ENCODE peak calls at places on chromosomes 5 and 9, in seven cellular contexts. W is Calu3; N is NCI-H2081; Y is stimulated activated CD4-positive, alpha-beta T cell treated with anti-CD3 and anti-CD28 coated beads, Interleukin-1b, Interleukin-23, amount 100 ng/mL, for 4 hours; S is psoas muscle; O is cortex of kidney; Q is NCI-H1105. E is an unnamed sample.

GRCh38 chr5:16673241-16673998 is 56.6 kb upstream of the RETREG1 start:
- DNase-seq in Q (peak; percentile 45), N (peak; percentile 49), O (no peak), Y (no peak), W (no peak), S (no peak), E (no peak)

GRCh38 chr9:135928731-135929655 is 21.6 kb upstream of the CAMSAP1 start:
- DNase-seq in N (no peak), Q (no peak), O (no peak), S (no peak), W (no peak), Y (no peak), E (no peak)

GRCh38 chr9:36189978-36190377 is 743 bp upstream of the CLTA start:
- DNase-seq in S (no peak), O (no peak), Y (no peak), Q (no peak), N (no peak), W (no peak), E (no peak)

GRCh38 chr9:135084881-135085760 is 2.3 kb upstream of the OLFM1 start:
- DNase-seq in Y (no peak), N (no peak), Q (no peak), O (no peak), S (no peak), W (no peak), E (no peak)

GRCh38 chr5:107157811-107158210 is 512.9 kb downstream of the EFNA5 start:
- DNase-seq in N (no peak), S (no peak), W (no peak), Y (no peak), Q (no peak), O (no peak), E (no peak)

GRCh38 chr9:5543875-5544702 is 33.8 kb downstream of the PDCD1LG2 start:
- DNase-seq in W (no peak), Y (no peak), O (no peak), Q (no peak), S (no peak), N (no peak), E (no peak)

GRCh38 chr5:63240063-63240755 is 661.6 kb downstream of the LRRC70 start:
- DNase-seq in Y (no peak), Q (no peak), N (no peak), W (no peak), O (no peak), S (no peak), E (no peak)

GRCh38 chr5:157855404-157855994 is 3.4 kb downstream of the CLINT1 start:
- DNase-seq in O (no peak), W (peak; percentile 63), Q (no peak), S (no peak), Y (no peak), N (peak; percentile 45), E (no peak)

GRCh38 chr5:65157906-65158603 is 323.7 kb downstream of the ADAMTS6 start:
- DNase-seq in O (no peak), Y (no peak), Q (no peak), N (no peak), S (no peak), W (peak; percentile 22), E (no peak)

GRCh38 chr9:108473209-108474112 is 382.3 kb downstream of the ACTL7B start:
- DNase-seq in W (no peak), O (no peak), S (peak; percentile 77), N (peak; percentile 20), Y (no peak), Q (peak; percentile 57), E (no peak)

GRCh38 chr5:9361835-9362234 is 184.0 kb downstream of the SEMA5A start:
- DNase-seq in N (peak; percentile 69), O (no peak), Q (peak; percentile 8), W (no peak), Y (peak; percentile 8), S (no peak), E (peak; percentile 87)

GRCh38 chr5:69450116-69450515 is 35.2 kb downstream of the MARVELD2 start:
- DNase-seq in Q (no peak), N (no peak), W (no peak), S (no peak), Y (no peak), O (no peak), E (no peak)

GRCh38 chr5:95446009-95446408 is 54.8 kb downstream of the FAM81B start:
- DNase-seq in S (no peak), W (peak; percentile 7), Q (no peak), O (no peak), Y (no peak), N (no peak), E (no peak)

GRCh38 chr9:107268560-107268959 is 14.5 kb upstream of the RAD23B start:
- DNase-seq in S (no peak), Y (no peak), W (no peak), O (no peak), N (no peak), Q (no peak), E (no peak)

GRCh38 chr9:95819636-95820035 is 55.9 kb upstream of the ERCC6L2 start:
- DNase-seq in Y (no peak), S (no peak), Q (no peak), W (no peak), N (no peak), O (no peak), E (no peak)

GRCh38 chr5:33148076-33148501 is 292.7 kb upstream of the TARS1 start:
- DNase-seq in Y (no peak), N (no peak), Q (no peak), S (peak; percentile 66), O (no peak), W (no peak), E (no peak)

GRCh38 chr5:83227611-83228010 is 150.3 kb downstream of the XRCC4 start:
- DNase-seq in W (no peak), Y (no peak), S (no peak), O (no peak), N (no peak), Q (no peak), E (no peak)

GRCh38 chr5:50710838-50711237 is 44.4 kb downstream of the PARP8 start:
- DNase-seq in S (no peak), O (no peak), Y (no peak), Q (no peak), W (no peak), N (no peak), E (no peak)

GRCh38 chr9:13113201-13113600 is 166.3 kb downstream of the MPDZ start:
- DNase-seq in W (no peak), Q (no peak), Y (no peak), S (no peak), O (no peak), N (no peak), E (no peak)

GRCh38 chr5:171386006-171386671 is 1.5 kb upstream of the NPM1 start:
- DNase-seq in S (no peak), Y (no peak), N (no peak), Q (no peak), W (no peak), O (no peak), E (no peak)

GRCh38 chr5:67483453-67484030 is 286.9 kb upstream of the CD180 start:
- DNase-seq in W (no peak), O (no peak), N (no peak), Q (no peak), S (no peak), Y (no peak), E (no peak)

GRCh38 chr5:88785396-88786216 is 97.4 kb downstream of the MEF2C start:
- DNase-seq in N (no peak), O (no peak), W (peak; percentile 60), Y (no peak), S (no peak), Q (peak; percentile 56), E (no peak)

GRCh38 chr5:2626572-2626971 is 124.9 kb downstream of the IRX2 start:
- DNase-seq in S (no peak), Y (no peak), N (no peak), W (no peak), O (no peak), Q (no peak), E (no peak)

GRCh38 chr5:32225445-32225844 is 51.3 kb upstream of the GOLPH3 start:
- DNase-seq in N (no peak), O (no peak), Q (no peak), Y (no peak), S (no peak), W (peak; percentile 37), E (no peak)

GRCh38 chr9:126663661-126664072 is 49.9 kb downstream of the LMX1B start:
- DNase-seq in S (no peak), N (no peak), O (no peak), W (no peak), Q (peak; percentile 27), Y (no peak), E (no peak)

GRCh38 chr9:129262261-129262660 is 84.2 kb upstream of the IER5L start:
- DNase-seq in S (peak; percentile 8), N (no peak), O (no peak), Y (no peak), W (no peak), Q (no peak), E (no peak)

GRCh38 chr5:179154991-179155955 is 95.1 kb downstream of the ZNF354C start:
- DNase-seq in Q (no peak), S (no peak), W (no peak), N (no peak), Y (no peak), O (no peak), E (no peak)

GRCh38 chr9:131255731-131256197 is 20.5 kb downstream of the FAM78A start:
- DNase-seq in N (no peak), S (no peak), Y (no peak), W (no peak), Q (no peak), O (no peak), E (no peak)

GRCh38 chr5:96880402-96881164 is 4.3 kb downstream of the ERAP2 start:
- DNase-seq in S (no peak), Q (no peak), N (no peak), Y (no peak), O (no peak), W (no peak), E (no peak)

GRCh38 chr5:125717209-125717608 is 706.0 kb upstream of the GRAMD2B start:
- DNase-seq in S (no peak), O (no peak), Y (no peak), Q (no peak), W (peak; percentile 26), N (no peak), E (no peak)

GRCh38 chr9:32350682-32351081 is 33.8 kb upstream of the ACO1 start:
- DNase-seq in S (no peak), O (no peak), Y (no peak), Q (peak; percentile 20), N (peak; percentile 21), W (no peak), E (no peak)

GRCh38 chr9:76302947-76303550 is 91.2 kb downstream of the RFK start:
- DNase-seq in O (no peak), N (peak; percentile 50), S (no peak), Y (no peak), W (no peak), Q (peak; percentile 42), E (no peak)